ENCODE peak calls at places on chromosome 16, in six cellular contexts. P, R, K, J, D and E are unnamed samples.
A peak's percentile ranks its signal among the peaks of the same experiment; 100 is the strongest.

GRCh38 chr16:83952587-83952939 is 477 bp upstream of the OSGIN1 start:
- DNase-seq in K (no peak), P (no peak), D (no peak), J (no peak), R (no peak), E (no peak)

GRCh38 chr16:14193316-14193871 is 122.3 kb downstream of the MRTFB start:
- DNase-seq in K (no peak), P (peak; percentile 51), D (no peak), J (no peak), R (no peak), E (no peak)

GRCh38 chr16:4373356-4373908 is 1.8 kb downstream of the VASN start:
- DNase-seq in R (peak; percentile 56), K (no peak), D (peak; percentile 70), P (no peak), J (no peak), E (no peak)

GRCh38 chr16:30948087-30948955 is 547 bp upstream of the ORAI3 start:
- DNase-seq in J (peak; percentile 94), P (peak; percentile 51), D (peak; percentile 81), R (peak; percentile 98), K (peak; percentile 88), E (peak; percentile 55)

GRCh38 chr16:4580245-4580644 is 24.1 kb downstream of the C16orf96 start:
- DNase-seq in J (no peak), R (peak; percentile 48), K (no peak), D (no peak), P (no peak), E (no peak)

GRCh38 chr16:55569025-55569424 is 2.5 kb downstream of the CAPNS2 start:
- DNase-seq in K (no peak), P (no peak), R (no peak), D (no peak), J (no peak), E (no peak)

GRCh38 chr16:12482821-12483220 is 320.9 kb downstream of the CPPED1 start:
- DNase-seq in J (no peak), K (no peak), D (no peak), R (no peak), P (no peak), E (no peak)

GRCh38 chr16:13779676-13780075 is 140.3 kb upstream of the ERCC4 start:
- DNase-seq in J (no peak), R (no peak), D (no peak), K (no peak), P (no peak), E (no peak)

GRCh38 chr16:9091867-9092281 is 430 bp downstream of the HAPSTR1 start:
- DNase-seq in R (peak; percentile 37), J (peak; percentile 43), P (peak; percentile 42), D (no peak), K (peak; percentile 76), E (peak; percentile 71)

GRCh38 chr16:54050281-54051210 is 236.0 kb downstream of the IRX3 start:
- DNase-seq in J (no peak), R (no peak), P (no peak), K (no peak), D (no peak), E (no peak)

GRCh38 chr16:66434619-66435430 is 7.7 kb downstream of the BEAN1 start:
- DNase-seq in J (no peak), K (no peak), P (no peak), R (no peak), D (no peak), E (no peak)

GRCh38 chr16:9364721-9365693 is 273.6 kb downstream of the HAPSTR1 start:
- DNase-seq in D (peak; percentile 69), K (peak; percentile 89), J (peak; percentile 86), P (peak; percentile 17), R (no peak), E (no peak)

GRCh38 chr16:12901597-12902436 is at the start of gene SHISA9:
- DNase-seq in R (no peak), P (no peak), J (no peak), D (peak; percentile 58), K (no peak), E (no peak)

GRCh38 chr16:78596996-78597422 is 497.6 kb downstream of the WWOX start:
- DNase-seq in P (no peak), J (no peak), D (no peak), R (no peak), K (no peak), E (no peak)

GRCh38 chr16:57115504-57116182 is 23.3 kb downstream of the CPNE2 start:
- DNase-seq in K (peak; percentile 68), R (no peak), D (no peak), J (peak; percentile 90), P (no peak), E (peak; percentile 71)

GRCh38 chr16:22373662-22374310 is 633 bp downstream of the CDR2 start:
- DNase-seq in K (peak; percentile 73), J (peak; percentile 37), D (peak; percentile 83), R (no peak), P (peak; percentile 46), E (peak; percentile 34)

GRCh38 chr16:61435356-61435755 is 600.9 kb downstream of the CDH8 start:
- DNase-seq in D (no peak), K (no peak), R (no peak), P (no peak), J (no peak), E (no peak)

GRCh38 chr16:678858-679807 is 1.1 kb upstream of the STUB1 start:
- DNase-seq in P (peak; percentile 65), R (peak; percentile 67), K (peak; percentile 82), D (peak; percentile 81), J (peak; percentile 64), E (peak; percentile 61)

GRCh38 chr16:78566397-78567073 is 467.1 kb downstream of the WWOX start:
- DNase-seq in J (no peak), K (no peak), R (no peak), D (no peak), P (no peak), E (no peak)

GRCh38 chr16:58459344-58460218 is 40.4 kb upstream of the NDRG4 start:
- DNase-seq in K (no peak), R (peak; percentile 75), J (no peak), D (no peak), P (no peak), E (no peak)

GRCh38 chr16:51154271-51155171 is 3.5 kb upstream of the SALL1 start:
- DNase-seq in K (no peak), D (no peak), J (peak; percentile 47), R (no peak), P (no peak), E (peak; percentile 52)

GRCh38 chr16:51155901-51156810 is 5.1 kb upstream of the SALL1 start:
- DNase-seq in P (no peak), K (no peak), R (peak; percentile 13), D (no peak), J (no peak), E (no peak)

GRCh38 chr16:51156836-51157235 is 5.8 kb upstream of the SALL1 start:
- DNase-seq in D (no peak), J (no peak), P (no peak), R (no peak), K (no peak), E (no peak)

GRCh38 chr16:51153275-51153991 is 2.4 kb upstream of the SALL1 start:
- DNase-seq in D (no peak), R (no peak), J (no peak), K (no peak), P (no peak), E (no peak)

DNA sequence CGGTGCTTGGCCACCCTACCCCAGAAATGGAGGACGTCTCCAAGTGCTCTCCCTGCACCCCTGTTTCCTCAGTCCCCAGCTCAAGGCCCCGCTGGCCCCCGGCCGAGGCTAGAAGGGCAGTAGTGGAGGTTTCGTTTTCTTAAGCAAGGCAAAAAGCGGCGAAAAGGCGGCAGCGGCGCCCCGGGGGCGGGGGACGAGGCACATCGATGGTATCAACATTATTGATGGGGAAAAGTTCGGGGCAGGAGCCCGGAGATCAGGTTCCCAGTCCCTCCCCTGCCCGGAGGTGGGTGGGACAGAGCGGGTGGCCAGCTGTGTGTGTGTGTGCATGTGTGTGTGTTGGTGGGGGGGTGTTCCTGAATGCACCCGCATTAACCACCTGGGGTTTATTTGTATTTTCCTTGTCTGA is 4.1 kb upstream of the SALL1 start:
- DNase-seq in D (no peak), R (no peak), J (no peak), K (no peak), P (no peak), E (no peak)
- H3K27ac ChIP-seq in D (no peak overlapping the region), R (no peak overlapping the region), J (peak overlapping the region; percentile 99), K (no peak overlapping the region), P (no peak overlapping the region), E (peak overlapping the region; percentile 30)

GRCh38 chr16:68920349-68920748 is 77.0 kb downstream of the TANGO6 start:
- DNase-seq in R (no peak), K (no peak), P (no peak), J (no peak), D (no peak), E (no peak)
- H3K27ac ChIP-seq in R (no peak overlapping the region), K (no peak overlapping the region), P (no peak overlapping the region), J (no peak overlapping the region), D (no peak overlapping the region), E (no peak overlapping the region)

DNA sequence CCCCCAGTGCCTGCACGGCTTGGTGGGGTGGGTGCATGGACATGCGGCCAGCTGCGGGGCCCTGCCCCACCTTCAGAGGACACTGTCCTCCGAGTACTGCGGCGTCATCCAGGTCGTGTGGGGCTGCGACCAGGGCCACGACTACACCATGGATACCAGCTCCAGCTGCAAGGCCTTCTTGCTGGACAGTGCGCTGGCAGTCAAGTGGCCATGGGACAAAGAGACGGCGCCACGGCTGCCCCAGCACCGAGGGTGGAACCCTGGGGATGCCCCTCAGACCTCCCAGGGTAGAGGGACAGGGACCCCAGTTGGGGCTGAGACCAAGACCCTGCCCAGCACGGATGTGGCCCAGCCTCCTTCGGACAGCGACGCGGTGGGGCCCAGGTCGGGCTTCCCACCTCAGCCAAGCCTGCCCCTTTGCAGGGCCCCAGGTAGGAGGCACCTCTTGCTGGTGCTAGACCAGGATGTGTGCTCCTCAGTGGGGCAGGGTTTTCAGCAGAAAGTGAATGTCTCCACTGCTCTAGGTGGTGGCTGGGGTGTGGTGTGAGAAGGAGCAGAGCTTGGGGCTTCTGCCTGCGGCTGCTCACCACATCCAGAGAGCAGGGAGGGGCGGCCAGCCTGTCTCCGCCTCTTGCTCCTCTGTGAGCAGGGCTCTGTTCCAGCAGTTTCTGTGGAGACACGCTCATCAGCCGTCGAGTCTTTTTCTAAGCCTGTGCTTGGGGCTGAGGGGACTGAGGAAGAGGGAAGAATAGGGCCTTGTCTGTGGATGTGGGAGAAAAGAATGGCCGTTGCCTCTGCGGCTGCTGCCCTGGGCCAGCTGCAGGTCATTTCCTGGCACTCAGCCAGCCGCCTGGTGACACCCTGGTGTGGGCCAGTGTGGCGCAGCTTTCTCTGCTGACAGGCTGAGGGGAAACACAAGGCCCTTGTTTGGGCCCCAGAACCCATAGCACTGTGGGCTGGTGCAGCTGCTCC is 2.2 kb downstream of the ZNF276 start:
- DNase-seq in K (peak; percentile 73), D (no peak), R (no peak), P (peak; percentile 55), J (peak; percentile 95), E (peak; percentile 86)
- H3K27ac ChIP-seq in K (no peak overlapping the region), D (no peak overlapping the region), R (no peak overlapping the region), P (peak overlapping the region; percentile 99), J (peak overlapping the region; percentile 87), E (peak overlapping the region; percentile 99)

GRCh38 chr16:82024883-82025282 is 10.2 kb upstream of the HSD17B2 start:
- DNase-seq in R (no peak), K (no peak), J (no peak), D (no peak), P (no peak), E (no peak)

GRCh38 chr16:82020051-82020450 is 8.8 kb upstream of the SDR42E1 start:
- DNase-seq in R (no peak), K (no peak), D (no peak), P (no peak), J (no peak), E (no peak)

GRCh38 chr16:82024274-82024673 is 10.8 kb upstream of the HSD17B2 start:
- DNase-seq in K (no peak), J (no peak), R (no peak), P (no peak), D (no peak), E (no peak)

GRCh38 chr16:82027629-82028035 is 7.4 kb upstream of the HSD17B2 start:
- DNase-seq in K (no peak), R (no peak), J (no peak), D (no peak), P (no peak), E (no peak)

GRCh38 chr16:82023206-82023605 is 11.8 kb upstream of the HSD17B2 start:
- DNase-seq in J (no peak), R (no peak), K (no peak), P (no peak), D (no peak), E (no peak)
- H3K27ac ChIP-seq in J (no peak overlapping the region), R (no peak overlapping the region), K (no peak overlapping the region), P (no peak overlapping the region), D (no peak overlapping the region), E (no peak overlapping the region)